ENCODE peak calls at places on chromosomes 1 and 21, in five cellular contexts. D is DND-41; O is CD8-positive, alpha-beta memory T cell; X is lower lobe of right lung; E is sigmoid colon. C is an unnamed sample.

GRCh38 chr21:26769613-26770188 is 75.5 kb downstream of the ADAMTS1 start:
- DNase-seq in X (no peak), O (no peak), D (no peak), E (no peak), C (no peak)

GRCh38 chr1:24849653-24850295 is 80.3 kb downstream of the RUNX3 start:
- DNase-seq in X (no peak), D (peak; percentile 26), O (no peak), E (peak; percentile 61), C (no peak)

GRCh38 chr1:21927531-21928237 is 9.4 kb downstream of the HSPG2 start:
- DNase-seq in E (peak; percentile 90), O (no peak), X (no peak), D (no peak), C (no peak)

GRCh38 chr1:179831852-179832699 is 45.5 kb downstream of the TOR1AIP2 start:
- DNase-seq in O (no peak), E (no peak), X (no peak), D (peak; percentile 47), C (peak; percentile 53)

GRCh38 chr1:67162954-67163353 is 3.3 kb upstream of the IL23R start:
- DNase-seq in E (no peak), X (no peak), O (no peak), D (no peak), C (no peak)

GRCh38 chr1:181704556-181704955 is 221.2 kb downstream of the CACNA1E start:
- DNase-seq in O (no peak), D (no peak), X (no peak), E (no peak), C (no peak)

GRCh38 chr1:31790140-31790539 is 25.7 kb downstream of the SPOCD1 start:
- DNase-seq in E (peak; percentile 50), X (peak; percentile 30), D (no peak), O (peak; percentile 34), C (no peak)

GRCh38 chr1:205630241-205630640 is 1.6 kb downstream of the ELK4 start:
- DNase-seq in X (no peak), D (no peak), E (no peak), O (no peak), C (no peak)

GRCh38 chr1:185896863-185897262 is 162.7 kb downstream of the HMCN1 start:
- DNase-seq in D (no peak), O (no peak), X (no peak), E (no peak), C (no peak)

GRCh38 chr1:218242171-218242570 is 42.9 kb upstream of the RRP15 start:
- DNase-seq in X (no peak), D (no peak), O (no peak), E (no peak), C (no peak)

GRCh38 chr1:113786055-113786454 is 26.2 kb downstream of the RSBN1 start:
- DNase-seq in X (no peak), E (no peak), O (no peak), D (no peak), C (no peak)

GRCh38 chr1:234604726-234605492 is 5.1 kb downstream of the IRF2BP2 start:
- DNase-seq in D (no peak), O (no peak), X (no peak), E (no peak), C (no peak)

GRCh38 chr1:10909697-10910489 is 102.6 kb upstream of the TARDBP start:
- DNase-seq in O (peak; percentile 84), X (peak; percentile 86), D (peak; percentile 85), E (no peak), C (peak; percentile 72)

GRCh38 chr21:19237603-19238002 is 834.0 kb upstream of the TMPRSS15 start:
- DNase-seq in D (no peak), E (no peak), O (no peak), X (no peak), C (no peak)
- H3K9me3 ChIP-seq in D (no peaks in the 10 kb centered on the region), E (no peaks in the 10 kb centered on the region), O (no peaks in the 10 kb centered on the region), X (no peaks in the 10 kb centered on the region), C (no peaks in the 10 kb centered on the region)

GRCh38 chr1:94160811-94161210 is 39.9 kb upstream of the ABCA4 start:
- DNase-seq in E (no peak), D (no peak), O (no peak), X (no peak), C (no peak)
- H3K27ac ChIP-seq in E (no peak overlapping the region), D (no peak overlapping the region), O (no peak overlapping the region), X (no peak overlapping the region), C (no peak overlapping the region)

GRCh38 chr21:36695283-36695634 is 3.7 kb upstream of the SIM2 start:
- DNase-seq in X (no peak), D (no peak), O (no peak), E (no peak), C (no peak)
- H3K9me3 ChIP-seq in X (no peaks in the 10 kb centered on the region), D (peaks cover 5% of the 10 kb centered on the region), O (no peaks in the 10 kb centered on the region), E (no peaks in the 10 kb centered on the region), C (no peaks in the 10 kb centered on the region)

GRCh38 chr21:36076878-36077658 is 7.2 kb downstream of the CBR1 start:
- DNase-seq in D (no peak), X (no peak), O (no peak), E (no peak), C (no peak)
- H3K27ac ChIP-seq in D (no peak overlapping the region), X (peak overlapping the region; percentile 21), O (no peak overlapping the region), E (no peak overlapping the region), C (no peak overlapping the region)